ENCODE peak calls at places on chromosomes 3 and 15, in seven cellular contexts. P, D, J, Q, M, W and T are unnamed samples.

GRCh38 chr15:90306560-90306959 is 41.1 kb downstream of the NGRN start:
- DNase-seq in P (no peak), M (no peak), W (peak; percentile 71), D (no peak), J (no peak), Q (no peak), T (no peak)

GRCh38 chr15:54594115-54594514 is 602.6 kb downstream of the RSL24D1 start:
- DNase-seq in W (no peak), M (no peak), J (no peak), D (no peak), P (no peak), Q (no peak), T (no peak)

GRCh38 chr3:69967156-69967555 is 32.4 kb upstream of the SAMMSON start:
- DNase-seq in M (no peak), Q (no peak), D (no peak), J (no peak), W (no peak), P (no peak), T (no peak)

GRCh38 chr3:16126634-16127033 is 47.8 kb upstream of the GALNT15 start:
- DNase-seq in Q (no peak), W (no peak), P (no peak), J (no peak), M (no peak), D (no peak), T (no peak)

GRCh38 chr15:64894395-64895056 is 17.2 kb upstream of the ANKDD1A start:
- DNase-seq in M (no peak), W (peak; percentile 95), P (no peak), Q (no peak), D (no peak), J (peak; percentile 85), T (peak; percentile 47)

GRCh38 chr3:143158549-143158988 is 39.0 kb downstream of the CHST2 start:
- DNase-seq in M (no peak), Q (no peak), W (peak; percentile 87), P (no peak), D (no peak), J (no peak), T (no peak)

GRCh38 chr15:62046064-62046779 is 14.0 kb downstream of the VPS13C start:
- DNase-seq in J (no peak), M (no peak), D (no peak), P (no peak), Q (no peak), W (peak; percentile 45), T (no peak)

GRCh38 chr3:23800731-23801130 is 5.0 kb upstream of the UBE2E1 start:
- DNase-seq in M (peak; percentile 53), Q (no peak), D (no peak), P (no peak), J (no peak), W (peak; percentile 32), T (no peak)

GRCh38 chr15:22942877-22943276 is 37.3 kb downstream of the CYFIP1 start:
- DNase-seq in M (no peak), W (no peak), Q (no peak), J (no peak), P (no peak), D (no peak), T (no peak)

GRCh38 chr15:41892621-41893421 is 1.0 kb downstream of the SPTBN5 start:
- DNase-seq in W (no peak), P (no peak), J (peak; percentile 24), D (no peak), Q (no peak), M (peak; percentile 17), T (no peak)

GRCh38 chr3:121111914-121112612 is 204.1 kb downstream of the STXBP5L start:
- DNase-seq in Q (no peak), W (no peak), D (no peak), M (no peak), P (no peak), J (no peak), T (peak; percentile 23)

GRCh38 chr15:66136948-66137347 is 116.6 kb downstream of the MEGF11 start:
- DNase-seq in Q (no peak), P (no peak), J (no peak), M (no peak), W (no peak), D (no peak), T (no peak)

GRCh38 chr3:152019516-152019915 is 146.1 kb downstream of the SUCNR1 start:
- DNase-seq in J (no peak), D (no peak), P (no peak), M (no peak), W (no peak), Q (no peak), T (no peak)

GRCh38 chr15:67865331-67865730 is 25.5 kb upstream of the RNU6-1 start:
- DNase-seq in M (peak; percentile 49), J (no peak), W (no peak), Q (no peak), P (no peak), D (no peak), T (no peak)

GRCh38 chr3:195888311-195888761 is 20.0 kb downstream of the TNK2 start:
- DNase-seq in D (no peak), P (no peak), M (no peak), Q (no peak), W (no peak), J (no peak), T (no peak)

GRCh38 chr15:75456710-75457109 is 5.2 kb upstream of the SIN3A start:
- DNase-seq in D (no peak), J (no peak), W (no peak), M (peak; percentile 20), Q (no peak), P (no peak), T (no peak)

GRCh38 chr15:70355275-70355795 is 257.6 kb upstream of the TLE3 start:
- DNase-seq in W (peak; percentile 12), Q (no peak), P (no peak), J (no peak), M (no peak), D (no peak), T (no peak)

GRCh38 chr15:78727561-78727960 is 83.7 kb downstream of the ADAMTS7 start:
- DNase-seq in Q (no peak), M (no peak), J (no peak), P (no peak), W (no peak), D (no peak), T (no peak)

GRCh38 chr3:85586018-85586417 is 627.2 kb downstream of the CADM2 start:
- DNase-seq in Q (no peak), W (no peak), J (no peak), D (no peak), P (no peak), M (no peak), T (no peak)

GRCh38 chr3:79146024-79146423 is 621.8 kb downstream of the ROBO1 start:
- DNase-seq in J (no peak), Q (no peak), D (no peak), M (no peak), P (no peak), W (no peak), T (no peak)

GRCh38 chr3:30775070-30775469 is 119.4 kb downstream of the GADL1 start:
- DNase-seq in M (no peak), P (no peak), W (no peak), D (no peak), Q (peak; percentile 6), J (no peak), T (no peak)

GRCh38 chr3:158747417-158747816 is 15.2 kb upstream of the RARRES1 start:
- DNase-seq in W (no peak), Q (no peak), D (no peak), J (no peak), M (no peak), P (no peak), T (no peak)
- TF ChIP-seq CTCF in W (no peak), Q (no peak), D (no peak), J (no peak), M (no peak), P (no peak), T (no peak)

DNA sequence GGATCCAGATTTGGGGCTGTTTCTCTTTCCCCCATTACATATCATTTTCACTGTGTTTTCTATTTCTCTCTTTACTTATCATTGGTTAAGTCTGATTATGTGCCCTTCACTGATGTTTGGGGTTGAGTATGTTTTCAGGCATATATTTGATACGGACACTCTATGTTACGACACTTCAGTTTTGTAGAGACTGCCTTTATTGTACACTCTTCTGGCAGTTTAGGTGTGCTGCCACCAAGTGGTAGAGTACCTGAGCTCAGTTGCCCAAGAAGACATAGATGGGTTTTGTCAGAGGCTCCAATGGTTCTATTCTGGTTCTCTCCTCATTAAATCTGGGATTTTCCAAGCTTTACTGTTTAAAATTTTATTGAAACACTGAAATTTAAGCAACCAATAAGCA is 255.0 kb upstream of the ROPN1 start:
- DNase-seq in D (peak; percentile 35), P (no peak), W (peak; percentile 57), M (peak; percentile 17), Q (peak; percentile 15), J (no peak), T (no peak)
- TF ChIP-seq CTCF in D (no peak), P (peak; percentile 49), W (peak; percentile 58), M (peak; percentile 50), Q (peak; percentile 12), J (no peak), T (peak; percentile 12)

GRCh38 chr15:57740048-57740447 is 33.5 kb downstream of the POLR2M start:
- DNase-seq in P (no peak), J (no peak), M (no peak), D (no peak), W (no peak), Q (no peak), T (no peak)

GRCh38 chr15:57746752-57747151 is 40.2 kb downstream of the POLR2M start:
- DNase-seq in W (no peak), J (no peak), Q (no peak), M (no peak), P (no peak), D (no peak), T (no peak)

GRCh38 chr15:57747206-57747605 is 40.7 kb downstream of the POLR2M start:
- DNase-seq in Q (no peak), D (no peak), P (no peak), W (peak; percentile 9), M (no peak), J (no peak), T (no peak)

GRCh38 chr15:57741089-57741488 is 34.6 kb downstream of the POLR2M start:
- DNase-seq in D (no peak), Q (no peak), J (no peak), W (no peak), P (no peak), M (no peak), T (no peak)

DNA sequence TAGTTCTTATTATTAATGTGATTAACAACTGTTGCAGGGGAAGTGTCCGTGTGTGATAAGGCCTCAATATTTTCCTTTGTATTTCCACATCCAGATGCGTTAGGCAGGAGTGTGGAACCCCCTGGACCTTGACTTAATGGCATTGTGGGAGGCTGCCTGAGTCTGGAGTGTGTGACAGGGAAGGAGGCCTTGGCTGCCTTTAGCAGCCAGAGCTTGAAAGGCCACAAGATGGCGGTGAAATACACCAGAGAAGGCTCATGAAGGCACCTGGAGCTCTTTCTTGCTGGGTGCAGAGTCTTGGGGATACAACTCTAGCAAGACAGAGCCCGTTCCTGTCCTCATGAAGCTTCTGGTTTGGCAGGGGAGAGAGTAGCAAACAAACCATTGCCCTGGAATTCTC is 36.9 kb downstream of the POLR2M start:
- DNase-seq in J (no peak), P (no peak), M (no peak), D (peak; percentile 16), Q (no peak), W (peak; percentile 20), T (no peak)
- TF ChIP-seq CTCF in J (no peak), P (no peak), M (no peak), D (no peak), Q (no peak), W (no peak), T (no peak)

DNA sequence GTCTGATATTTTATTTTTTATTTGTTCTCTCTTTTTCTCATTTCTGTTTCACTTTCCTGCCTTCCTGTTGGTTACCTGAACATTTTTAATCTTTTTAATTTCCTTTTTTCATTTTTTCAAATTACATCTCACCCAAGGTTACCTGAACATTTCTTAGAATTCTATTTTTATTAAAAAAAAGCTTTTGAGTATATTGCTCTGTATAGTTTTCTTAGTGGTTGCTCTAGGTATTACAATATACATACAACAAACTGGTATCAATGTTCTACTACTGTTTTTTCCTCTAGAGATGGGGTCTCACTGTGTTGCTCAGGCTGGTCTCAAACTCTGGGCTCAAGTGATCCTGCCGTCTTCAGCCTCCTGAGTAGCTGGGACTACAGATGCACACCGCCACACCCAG is 79.4 kb downstream of the DHX30 start:
- DNase-seq in Q (no peak), D (no peak), P (no peak), W (no peak), J (no peak), M (no peak), T (no peak)
- TF ChIP-seq CTCF in Q (no peak), D (no peak), P (no peak), W (no peak), J (no peak), M (peak; percentile 3), T (peak; percentile 21)